ENCODE peak calls at places on chromosomes 6 and 20, in four cellular contexts. J is K562, G is HepG2, N is GM12878. C is an unnamed sample.

GRCh38 chr20:52105573-52106422 is 85.8 kb downstream of the ZFP64 start:
- DNase-seq in J (no peak), G (no peak), N (no peak), C (peak)

GRCh38 chr6:74946961-74947360 is 258.9 kb downstream of the COL12A1 start:
- DNase-seq in N (no peak), G (peak), J (no peak), C (no peak)

GRCh38 chr6:2877057-2877882 is 25.8 kb downstream of the SERPINB9 start:
- DNase-seq in N (no peak), G (peak), J (no peak), C (no peak)

GRCh38 chr20:52035977-52036376 is 155.6 kb downstream of the ZFP64 start:
- DNase-seq in G (no peak), N (no peak), J (no peak), C (no peak)

GRCh38 chr6:642805-643204 is 14.1 kb downstream of the HUS1B start:
- DNase-seq in J (no peak), G (no peak), N (no peak), C (no peak)

GRCh38 chr6:141133346-141133745 is 999.4 kb upstream of the GJE1 start:
- DNase-seq in N (no peak), J (no peak), G (no peak), C (no peak)

GRCh38 chr20:34537651-34538050 is 20.9 kb upstream of the MAP1LC3A start:
- DNase-seq in N (no peak), G (no peak), J (no peak), C (no peak)

GRCh38 chr6:152948150-152948768 is 34.6 kb downstream of the FBXO5 start:
- DNase-seq in G (peak), N (no peak), J (no peak), C (no peak)

GRCh38 chr6:51569594-51569993 is 517.8 kb downstream of the PKHD1 start:
- DNase-seq in N (no peak), G (no peak), J (no peak), C (no peak)
- TF ChIP-seq NR2C2 in N (no peak), G (no peak), J (no peak), C (no peak)

GRCh38 chr20:20875716-20876115 is 163.3 kb upstream of the RALGAPA2 start:
- DNase-seq in N (no peak), G (no peak), J (no peak), C (no peak)
- TF ChIP-seq NR2C2 in N (no peak), G (no peak), J (no peak), C (no peak)

GRCh38 chr6:52663120-52663934 is 7.6 kb upstream of the TMEM14A start:
- DNase-seq in N (peak), J (peak), G (peak), C (peak)
- TF ChIP-seq NR2C2 in N (no peak), J (no peak), G (no peak), C (no peak)

DNA sequence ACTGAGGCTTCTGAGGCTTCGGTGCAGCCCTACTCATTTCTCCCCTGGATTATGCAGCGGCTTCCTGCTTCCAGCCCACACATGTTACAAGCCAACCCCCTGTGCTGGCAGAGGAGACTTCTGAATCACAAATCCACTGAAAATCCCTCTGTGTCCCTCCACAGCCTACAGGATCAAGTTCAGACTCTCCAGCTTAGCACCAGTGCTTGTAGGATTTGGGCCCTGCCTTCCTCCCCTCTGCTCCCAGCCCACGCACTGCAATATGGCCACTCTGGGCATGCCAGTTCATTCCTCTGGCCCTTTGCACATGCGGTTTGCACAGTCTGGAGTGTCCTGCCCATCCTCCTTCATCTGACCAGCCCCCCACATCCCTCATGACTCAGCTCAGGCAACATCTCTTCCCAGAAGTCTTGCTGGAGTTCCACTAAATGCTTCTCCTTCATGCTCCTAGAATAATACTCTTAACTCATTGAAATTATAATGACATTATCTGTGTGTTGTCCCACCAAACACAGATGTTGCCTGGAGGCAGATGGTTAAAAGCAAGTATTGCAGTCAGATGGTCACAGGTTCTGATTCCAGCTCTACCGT is 15.9 kb upstream of the MDGA1 start:
- DNase-seq in G (no peak), J (peak), N (no peak), C (no peak)
- TF ChIP-seq NR2C2 in G (no peak), J (peak), N (no peak), C (no peak)

GRCh38 chr20:3966571-3966970 is 48.8 kb downstream of the RNF24 start:
- DNase-seq in J (no peak), N (no peak), G (no peak), C (no peak)

GRCh38 chr20:3972161-3972560 is 43.2 kb downstream of the RNF24 start:
- DNase-seq in G (no peak), J (no peak), N (no peak), C (no peak)

GRCh38 chr20:3971145-3971544 is 44.2 kb downstream of the RNF24 start:
- DNase-seq in N (no peak), J (no peak), G (no peak), C (no peak)

GRCh38 chr20:3973705-3974104 is 41.7 kb downstream of the RNF24 start:
- DNase-seq in N (no peak), G (no peak), J (no peak), C (no peak)

DNA sequence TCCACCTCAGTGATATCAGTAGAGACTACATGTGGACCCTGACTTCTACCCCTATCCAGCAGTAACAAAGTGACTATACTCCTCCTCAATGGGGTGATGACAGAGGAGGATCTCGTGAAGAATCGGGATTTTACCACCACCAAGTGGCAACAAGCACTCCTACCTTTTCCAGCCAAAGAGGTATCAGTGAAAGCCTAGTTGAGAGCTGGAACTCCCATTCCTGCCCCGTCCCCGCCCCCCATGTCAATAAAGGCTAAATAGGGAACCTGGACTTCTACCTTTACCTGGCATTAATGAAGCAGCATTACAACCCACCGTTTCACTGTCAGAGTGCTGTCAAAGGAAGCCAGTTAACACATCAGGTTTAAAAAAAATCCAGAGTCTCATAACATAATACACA is 45.3 kb downstream of the RNF24 start:
- DNase-seq in N (no peak), J (peak), G (peak), C (no peak)
- TF ChIP-seq NR2C2 in N (no peak), J (no peak), G (no peak), C (no peak)

GRCh38 chr6:6559994-6560393 is 28.5 kb upstream of the LY86 start:
- DNase-seq in G (no peak), N (no peak), J (no peak), C (no peak)

GRCh38 chr6:6556162-6556737 is 32.3 kb upstream of the LY86 start:
- DNase-seq in G (no peak), J (no peak), N (no peak), C (no peak)

GRCh38 chr6:6557504-6557839 is 31.0 kb upstream of the LY86 start:
- DNase-seq in G (no peak), J (no peak), N (no peak), C (no peak)

GRCh38 chr6:6557871-6558270 is 30.6 kb upstream of the LY86 start:
- DNase-seq in G (no peak), N (no peak), J (no peak), C (no peak)

DNA sequence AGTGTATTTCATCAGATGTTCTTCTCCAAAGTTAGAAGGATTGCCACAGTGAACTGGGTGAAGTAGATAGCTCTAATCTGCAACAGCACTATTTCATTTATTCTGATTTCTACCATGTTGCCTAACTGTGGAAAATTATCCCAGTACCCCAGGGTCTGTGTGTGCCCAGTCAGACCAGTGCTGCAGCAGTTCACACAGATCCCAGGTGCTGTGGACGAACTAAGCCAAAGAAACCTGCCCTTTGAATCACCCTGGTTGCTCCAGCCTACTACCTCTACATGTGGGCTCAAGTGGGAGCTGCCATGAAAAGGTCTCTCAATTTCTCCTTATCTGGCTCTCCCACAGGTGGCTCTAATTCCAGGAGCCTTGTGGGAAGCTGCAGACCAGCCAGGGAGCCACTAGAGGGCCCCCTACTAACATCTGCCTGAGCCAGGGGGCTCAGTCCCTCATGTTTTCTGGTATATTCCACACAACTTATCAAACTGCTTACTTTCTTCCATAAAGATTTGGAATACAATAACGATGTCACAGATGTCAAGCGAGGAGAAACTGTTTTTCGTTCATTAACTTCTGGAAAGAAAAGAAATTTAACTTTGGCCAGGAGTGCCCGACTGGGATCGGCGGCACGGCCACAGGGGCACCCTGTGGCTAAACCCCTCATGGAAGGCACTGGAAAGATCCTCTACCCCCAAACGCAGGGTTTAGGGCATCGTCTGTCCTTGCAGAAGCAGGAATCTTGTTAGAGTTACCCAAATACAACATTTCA is 31.6 kb upstream of the LY86 start:
- DNase-seq in N (no peak), G (peak), J (peak), C (peak)
- TF ChIP-seq NR2C2 in N (no peak), G (no peak), J (no peak), C (no peak)

GRCh38 chr6:117397536-117398227 is 28.1 kb downstream of the ROS1 start:
- DNase-seq in N (no peak), J (no peak), G (no peak), C (no peak)

GRCh38 chr6:117401799-117402198 is 23.9 kb downstream of the ROS1 start:
- DNase-seq in J (no peak), G (no peak), N (no peak), C (no peak)

GRCh38 chr6:117396228-117396627 is 29.5 kb downstream of the ROS1 start:
- DNase-seq in J (no peak), N (no peak), G (peak), C (no peak)

GRCh38 chr6:117399126-117399525 is 26.6 kb downstream of the ROS1 start:
- DNase-seq in J (no peak), G (no peak), N (no peak), C (no peak)

GRCh38 chr6:117399924-117400323 is 25.8 kb downstream of the ROS1 start:
- DNase-seq in N (no peak), J (no peak), G (peak), C (no peak)
- TF ChIP-seq NR2C2 in N (no peak), J (no peak), G (no peak), C (no peak)

DNA sequence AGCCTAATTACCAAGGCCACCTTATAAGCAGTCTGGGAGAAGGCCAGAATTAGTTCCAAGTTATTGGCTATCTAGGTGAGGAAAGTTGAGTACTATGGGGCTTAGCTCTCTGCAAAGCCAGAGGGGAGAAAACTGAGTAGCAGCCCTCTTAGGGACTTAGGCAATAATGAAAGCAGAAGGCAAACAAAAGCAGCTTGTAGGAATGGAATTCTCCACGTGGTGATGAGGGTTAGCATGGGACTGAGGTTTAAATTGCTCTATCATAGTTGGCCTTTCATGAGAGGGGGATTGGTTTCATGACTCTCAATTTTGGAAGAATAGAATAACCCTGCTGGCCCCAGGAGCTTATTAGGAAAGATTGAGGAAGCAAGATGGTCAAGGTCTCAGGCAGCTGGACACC is 7.0 kb upstream of the UBE2J1 start:
- DNase-seq in G (no peak), N (no peak), J (no peak), C (no peak)
- TF ChIP-seq NR2C2 in G (no peak), N (no peak), J (no peak), C (no peak)

DNA sequence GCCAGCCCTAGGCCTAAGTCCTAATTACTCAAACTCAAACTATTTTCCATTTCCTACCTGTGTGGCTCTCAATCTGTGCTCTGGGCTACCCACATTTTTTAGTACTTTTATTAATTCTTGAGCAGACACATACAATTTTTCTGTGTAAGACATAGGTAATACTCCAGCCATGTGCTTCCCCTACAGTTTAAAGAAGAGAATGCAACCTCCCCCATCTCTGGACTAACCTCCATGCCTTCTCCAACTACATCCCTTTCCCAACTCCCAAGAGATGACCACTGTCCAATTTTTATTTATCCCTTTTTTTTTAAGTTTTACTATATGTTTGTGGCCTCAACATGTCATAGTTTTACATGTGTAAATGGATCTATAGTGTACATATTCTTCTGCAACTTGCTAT is 5.8 kb downstream of the HMGN4 start:
- DNase-seq in N (no peak), G (peak), J (peak), C (no peak)
- TF ChIP-seq NR2C2 in N (no peak), G (no peak), J (no peak), C (no peak)

GRCh38 chr20:46185353-46185752 is 67.2 kb downstream of the CD40 start:
- DNase-seq in G (no peak), N (no peak), J (no peak), C (no peak)

GRCh38 chr20:46182801-46183200 is 64.7 kb downstream of the CD40 start:
- DNase-seq in G (no peak), J (no peak), N (no peak), C (no peak)

GRCh38 chr20:46183768-46184167 is 65.7 kb downstream of the CD40 start:
- DNase-seq in J (no peak), N (no peak), G (no peak), C (no peak)

GRCh38 chr20:46179811-46180326 is 61.8 kb downstream of the CD40 start:
- DNase-seq in J (no peak), G (no peak), N (no peak), C (no peak)

DNA sequence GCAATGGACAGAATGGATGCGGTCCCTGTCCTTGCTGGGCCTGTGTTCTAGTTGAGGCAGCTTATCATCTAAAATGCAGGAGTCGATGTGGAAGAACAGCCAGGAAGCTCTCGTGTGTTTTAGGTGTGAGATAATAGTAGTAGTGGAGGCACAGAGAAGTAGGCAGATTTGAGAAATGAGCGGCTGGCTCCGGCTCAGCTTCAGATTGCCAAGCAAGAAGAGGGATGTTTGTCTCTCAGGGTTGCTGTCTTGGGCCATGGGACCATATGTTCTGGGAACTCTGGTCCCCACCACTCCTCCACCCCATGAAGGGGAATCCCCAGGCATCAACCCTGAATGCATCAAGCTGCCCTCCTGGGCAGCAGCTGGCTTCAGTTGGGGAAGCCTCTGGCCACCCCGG is 64.2 kb downstream of the CD40 start:
- DNase-seq in G (no peak), J (no peak), N (no peak), C (no peak)
- TF ChIP-seq NR2C2 in G (no peak), J (no peak), N (no peak), C (no peak)

C was measured in WTC11.